ENCODE peak calls at places on chromosome 18, in nine cellular contexts. A, L, X, U, T, H, F, Z and G are unnamed samples. For H3K79me2, the result is how much of the 10 kb centered on the place peaks cover.

GRCh38 chr18:11673560-11673959 is 15.5 kb upstream of the GNAL start:
- DNase-seq in A (no peak), L (no peak), X (no peak), U (no peak), T (no peak), H (no peak), F (no peak), Z (no peak), G (no peak)

GRCh38 chr18:21335927-21336488 is 94.0 kb downstream of the GREB1L start:
- DNase-seq in A (no peak), L (no peak), X (no peak), U (no peak), T (peak), H (no peak), F (no peak), Z (no peak), G (no peak)

GRCh38 chr18:62069556-62069955 is 117.3 kb downstream of the PIGN start:
- DNase-seq in A (no peak), L (no peak), X (no peak), U (no peak), T (peak), H (no peak), F (no peak), Z (no peak), G (no peak)

GRCh38 chr18:46723856-46724415 is 32.9 kb downstream of the ST8SIA5 start:
- DNase-seq in A (no peak), L (no peak), X (no peak), U (no peak), T (no peak), H (no peak), F (no peak), Z (no peak), G (no peak)

GRCh38 chr18:67582488-67582887 is 66.0 kb upstream of the DSEL start:
- DNase-seq in A (no peak), L (no peak), X (peak), U (no peak), T (no peak), H (no peak), F (no peak), Z (no peak), G (no peak)

GRCh38 chr18:2515908-2516625 is 55.2 kb downstream of the METTL4 start:
- DNase-seq in A (peak), L (peak), X (no peak), U (peak), T (peak), H (peak), F (peak), Z (no peak), G (peak)

GRCh38 chr18:44839239-44839666 is 158.6 kb downstream of the SETBP1 start:
- DNase-seq in A (peak), L (peak), X (peak), U (peak), T (peak), H (peak), F (peak), Z (no peak), G (no peak)

GRCh38 chr18:2848879-2849254 is 2.1 kb downstream of the EMILIN2 start:
- DNase-seq in A (no peak), L (no peak), X (no peak), U (no peak), T (no peak), H (no peak), F (no peak), Z (no peak), G (no peak)

GRCh38 chr18:21740724-21741510 is at the start of gene MIB1:
- DNase-seq in A (peak), L (no peak), X (no peak), U (no peak), T (peak), H (peak), F (peak), Z (peak), G (peak)

GRCh38 chr18:76491801-76492668 is 3.0 kb downstream of the ZNF516 start:
- DNase-seq in A (peak), L (no peak), X (peak), U (peak), T (peak), H (peak), F (peak), Z (peak), G (peak)

GRCh38 chr18:2538236-2538635 is 33.1 kb downstream of the METTL4 start:
- DNase-seq in A (no peak), L (no peak), X (no peak), U (no peak), T (no peak), H (no peak), F (no peak), Z (no peak), G (no peak)

GRCh38 chr18:48244530-48244929 is 164.7 kb downstream of the ZBTB7C start:
- DNase-seq in A (no peak), L (no peak), X (no peak), U (no peak), T (no peak), H (no peak), F (no peak), Z (no peak), G (no peak)

GRCh38 chr18:48238206-48238605 is 171.0 kb downstream of the ZBTB7C start:
- DNase-seq in A (no peak), L (peak), X (no peak), U (peak), T (peak), H (peak), F (no peak), Z (no peak), G (no peak)

GRCh38 chr18:48236822-48237221 is 172.4 kb downstream of the ZBTB7C start:
- DNase-seq in A (no peak), L (no peak), X (no peak), U (no peak), T (no peak), H (no peak), F (no peak), Z (no peak), G (no peak)

GRCh38 chr18:48238636-48239035 is 170.5 kb downstream of the ZBTB7C start:
- DNase-seq in A (no peak), L (peak), X (no peak), U (no peak), T (no peak), H (peak), F (peak), Z (no peak), G (no peak)
- H3K27ac ChIP-seq in A (no peak), L (peak), X (no peak), U (peak), T (no peak), H (peak), F (no peak), Z (no peak), G (no peak)

GRCh38 chr18:48575658-48576453 is 37.0 kb downstream of the CTIF start:
- DNase-seq in A (no peak), L (no peak), X (no peak), U (no peak), T (no peak), H (no peak), F (no peak), Z (no peak), G (no peak)
- H3K79me2 ChIP-seq in A (half or more), L (under half), X (under half), U (under half), T (under half), H (under half), F (under half), Z (half or more), G (under half)

GRCh38 chr18:8944871-8945245 is 157.6 kb upstream of the NDUFV2 start:
- DNase-seq in A (no peak), L (no peak), X (no peak), U (no peak), T (no peak), H (no peak), F (no peak), Z (no peak), G (peak)
- H3K27ac ChIP-seq in A (no peak), L (no peak), X (no peak), U (peak), T (peak), H (no peak), F (no peak), Z (peak), G (peak)

GRCh38 chr18:55419132-55419938 is 168.7 kb downstream of the TCF4 start:
- DNase-seq in A (no peak), L (no peak), X (peak), U (no peak), T (peak), H (no peak), F (no peak), Z (no peak), G (no peak)
- H3K79me2 ChIP-seq in A (under half), L (under half), X (half or more), U (under half), T (under half), H (under half), F (under half), Z (half or more), G (half or more)

GRCh38 chr18:70154591-70155194 is 50.8 kb downstream of the RTTN start:
- DNase-seq in A (no peak), L (peak), X (no peak), U (peak), T (peak), H (peak), F (peak), Z (no peak), G (no peak)

GRCh38 chr18:70160075-70160678 is 45.3 kb downstream of the RTTN start:
- DNase-seq in A (no peak), L (no peak), X (no peak), U (peak), T (no peak), H (no peak), F (no peak), Z (no peak), G (no peak)

GRCh38 chr18:70156886-70157285 is 48.6 kb downstream of the RTTN start:
- DNase-seq in A (no peak), L (no peak), X (no peak), U (no peak), T (no peak), H (no peak), F (no peak), Z (no peak), G (no peak)

GRCh38 chr18:70158992-70159717 is 46.3 kb downstream of the RTTN start:
- DNase-seq in A (no peak), L (no peak), X (no peak), U (no peak), T (no peak), H (no peak), F (no peak), Z (no peak), G (no peak)
- H3K27ac ChIP-seq in A (no peak), L (no peak), X (no peak), U (no peak), T (no peak), H (no peak), F (no peak), Z (no peak), G (no peak)

GRCh38 chr18:79483971-79484491 is 88.3 kb downstream of the NFATC1 start:
- DNase-seq in A (no peak), L (no peak), X (no peak), U (no peak), T (no peak), H (no peak), F (no peak), Z (no peak), G (no peak)
- H3K79me2 ChIP-seq in A (under half), L (under half), X (under half), U (under half), T (under half), H (under half), F (under half), Z (under half), G (under half)

DNA sequence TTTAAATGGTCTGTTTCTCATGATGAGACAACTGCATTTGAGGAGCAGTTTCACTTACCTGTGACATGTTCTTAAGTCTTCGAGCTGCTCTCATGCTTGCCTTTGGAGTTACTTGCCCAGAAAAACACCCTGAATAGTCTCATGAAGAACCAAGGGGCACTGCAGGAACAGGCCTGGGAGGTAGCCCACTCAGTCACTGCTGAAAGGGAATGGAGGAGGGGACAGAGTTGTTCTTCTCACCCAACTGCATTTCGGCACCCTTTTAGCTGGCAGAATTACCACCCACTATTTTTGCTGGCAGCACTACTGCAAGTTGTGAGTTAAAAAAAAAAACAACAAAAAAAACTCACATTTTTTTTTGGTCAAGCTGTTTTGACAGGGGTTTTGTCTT is 181.9 kb downstream of the PTPRM start:
- DNase-seq in A (no peak), L (no peak), X (no peak), U (no peak), T (no peak), H (no peak), F (no peak), Z (no peak), G (no peak)
- H3K27ac ChIP-seq in A (peak), L (no peak), X (no peak), U (no peak), T (no peak), H (peak), F (peak), Z (no peak), G (no peak)

DNA sequence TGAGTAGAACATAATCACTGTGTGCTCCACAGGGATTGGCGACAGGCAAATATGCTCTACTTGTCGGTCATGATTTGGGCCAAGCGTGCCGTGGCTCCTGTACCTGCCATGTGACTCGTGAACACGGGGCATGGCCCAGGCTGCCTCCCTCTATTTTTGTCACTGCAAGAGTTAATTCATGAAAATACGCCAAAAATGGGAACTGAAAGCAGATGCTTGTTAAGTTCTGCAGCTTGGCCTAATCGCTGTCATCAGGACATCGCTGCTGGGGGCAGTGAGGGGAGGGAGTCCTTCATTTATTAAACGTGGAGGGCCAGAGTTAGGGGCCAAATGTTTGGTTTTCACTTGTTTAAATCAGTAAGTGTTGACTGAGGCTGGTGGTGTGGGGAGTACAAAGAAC is 177.8 kb downstream of the BCL2 start:
- DNase-seq in A (no peak), L (no peak), X (no peak), U (no peak), T (no peak), H (peak), F (no peak), Z (peak), G (peak)
- H3K79me2 ChIP-seq in A (under half), L (under half), X (under half), U (under half), T (under half), H (under half), F (under half), Z (under half), G (under half)

DNA sequence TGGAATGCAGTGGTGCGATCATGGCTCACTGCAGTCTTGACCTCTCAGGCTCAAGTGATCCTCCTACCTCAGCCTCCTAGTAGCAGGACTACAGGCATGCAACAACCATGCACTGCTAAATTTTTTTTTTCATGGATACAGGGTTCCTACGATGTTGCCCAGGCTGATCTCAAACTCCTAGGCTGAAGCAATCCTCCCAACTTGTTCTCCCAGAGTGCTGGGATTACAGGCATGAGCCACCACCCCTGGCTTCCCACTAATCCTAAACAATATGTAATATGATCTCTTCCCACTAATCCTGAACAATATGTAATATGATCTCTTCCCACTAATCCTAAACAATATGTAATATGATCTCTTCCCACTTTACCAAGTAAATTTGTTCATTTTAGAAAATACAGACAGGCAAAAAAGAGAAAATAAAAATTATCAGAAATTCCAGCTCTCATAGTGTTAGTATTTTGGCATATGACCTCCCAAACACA is 33.7 kb upstream of the C18orf32 start:
- DNase-seq in A (no peak), L (no peak), X (no peak), U (peak), T (peak), H (peak), F (no peak), Z (no peak), G (no peak)
- H3K27ac ChIP-seq in A (no peak), L (no peak), X (no peak), U (no peak), T (no peak), H (no peak), F (no peak), Z (no peak), G (no peak)

DNA sequence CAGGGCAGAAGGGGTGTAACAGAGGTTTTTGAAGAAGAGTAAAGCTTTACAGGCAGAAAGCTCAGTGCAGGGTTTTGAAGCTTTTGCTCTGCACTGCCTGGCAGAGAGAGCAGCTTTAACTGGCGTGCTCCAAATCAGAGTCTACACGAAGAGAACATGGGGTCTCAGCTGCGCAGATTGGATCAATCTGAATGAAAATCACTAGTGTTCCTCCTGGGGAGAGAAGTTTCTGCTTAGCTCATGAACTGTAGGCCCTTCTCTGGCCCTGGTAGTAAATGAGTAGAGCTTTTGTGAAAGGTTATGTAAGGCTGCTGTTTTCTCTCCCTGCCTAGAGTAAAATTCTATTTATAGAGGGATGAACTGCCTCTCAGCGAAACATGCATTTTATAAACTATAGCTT is 13.6 kb downstream of the DCC start:
- DNase-seq in A (no peak), L (no peak), X (no peak), U (no peak), T (no peak), H (no peak), F (no peak), Z (no peak), G (no peak)
- H3K79me2 ChIP-seq in A (under half), L (under half), X (under half), U (under half), T (under half), H (under half), F (under half), Z (under half), G (under half)